ENCODE peak calls at places on chromosome 18, in ten cellular contexts. H is upper lobe of right lung; L is NCI-H1105 treated with DMSO at 0.1 percent for 48 hours; V is stimulated activated CD4-positive, alpha-beta T cell treated with anti-CD3 and anti-CD28 coated beads, Interleukin-15, amount 100 ng/mL, for 1 hour; A is brain microvascular endothelial cell; E is Calu3; K is fibroblast of the aortic adventitia; F is HT1080; U is T-helper 1 cell; O is endothelial cell. W is an unnamed sample.

GRCh38 chr18:74906189-74906588 is 302.8 kb downstream of the PTGR3 start:
- DNase-seq in A (no peak), V (no peak), K (no peak), O (no peak), E (peak; percentile 3), F (no peak), L (no peak), U (no peak), H (no peak), W (no peak)

GRCh38 chr18:79766308-79766707 is 31.4 kb upstream of the KCNG2 start:
- DNase-seq in F (no peak), V (no peak), K (no peak), O (no peak), U (no peak), L (no peak), E (no peak), A (no peak), H (peak; percentile 60), W (peak; percentile 53)

GRCh38 chr18:29034113-29034856 is 857.4 kb upstream of the CDH2 start:
- DNase-seq in H (no peak), V (no peak), K (peak; percentile 4), E (no peak), F (no peak), O (no peak), L (no peak), U (no peak), A (no peak), W (no peak)

GRCh38 chr18:58580623-58581022 is 48.3 kb downstream of the ALPK2 start:
- DNase-seq in U (no peak), L (no peak), O (no peak), V (no peak), E (no peak), K (peak; percentile 53), H (no peak), F (peak; percentile 53), A (no peak), W (no peak)

GRCh38 chr18:10113156-10114022 is 199.6 kb downstream of the VAPA start:
- DNase-seq in L (no peak), K (peak; percentile 12), H (no peak), V (no peak), U (no peak), O (no peak), E (no peak), F (no peak), A (no peak), W (no peak)

GRCh38 chr18:45449761-45450227 is 165.5 kb upstream of the SLC14A2 start:
- DNase-seq in E (no peak), F (no peak), H (no peak), V (no peak), O (no peak), A (peak; percentile 47), L (peak; percentile 47), U (no peak), K (peak; percentile 62), W (no peak)

GRCh38 chr18:59751186-59751585 is 54.0 kb upstream of the CCBE1 start:
- DNase-seq in O (no peak), A (no peak), U (no peak), E (no peak), H (no peak), V (no peak), F (no peak), K (no peak), L (no peak), W (no peak)

GRCh38 chr18:37570336-37570930 is 4.8 kb upstream of the CELF4 start:
- DNase-seq in A (no peak), V (no peak), U (no peak), E (no peak), K (no peak), F (no peak), L (no peak), O (no peak), H (no peak), W (no peak)

GRCh38 chr18:61173579-61173978 is 159.7 kb upstream of the CDH20 start:
- DNase-seq in V (no peak), E (no peak), H (no peak), K (no peak), A (no peak), F (no peak), U (no peak), O (no peak), L (no peak), W (no peak)

GRCh38 chr18:8657873-8658521 is 47.4 kb upstream of the MTCL1 start:
- DNase-seq in O (no peak), V (no peak), F (peak; percentile 43), K (peak; percentile 37), E (no peak), H (no peak), A (no peak), L (peak; percentile 10), U (no peak), W (no peak)

GRCh38 chr18:2903006-2903405 is 56.2 kb downstream of the EMILIN2 start:
- DNase-seq in H (no peak), O (no peak), A (no peak), F (peak; percentile 26), K (peak; percentile 88), L (no peak), U (no peak), V (no peak), E (no peak), W (no peak)

GRCh38 chr18:26383454-26384270 is 157.4 kb downstream of the TAF4B start:
- DNase-seq in F (peak; percentile 18), L (peak; percentile 71), O (peak; percentile 18), E (peak; percentile 22), A (peak; percentile 14), K (peak; percentile 80), V (no peak), H (no peak), U (no peak), W (no peak)

GRCh38 chr18:63909870-63910269 is 2.1 kb downstream of the SERPINB10 start:
- DNase-seq in F (no peak), L (no peak), K (no peak), E (no peak), O (no peak), A (no peak), U (no peak), H (no peak), V (no peak), W (no peak)

GRCh38 chr18:42182728-42183700 is 228.0 kb downstream of the PIK3C3 start:
- DNase-seq in L (no peak), F (peak; percentile 64), A (no peak), H (no peak), V (no peak), E (no peak), U (no peak), K (peak; percentile 40), O (no peak), W (no peak)

GRCh38 chr18:64405161-64405560 is 256.3 kb upstream of the LINC00305 start:
- DNase-seq in F (peak; percentile 67), O (no peak), V (no peak), H (no peak), A (peak; percentile 69), E (no peak), U (no peak), L (no peak), K (no peak), W (no peak)

GRCh38 chr18:48977914-48978313 is 27.1 kb upstream of the SMAD7 start:
- DNase-seq in V (no peak), H (no peak), U (no peak), A (no peak), F (no peak), K (no peak), E (no peak), L (no peak), O (no peak), W (no peak)